ENCODE peak calls at places on chromosomes 5 and 9, in ten cellular contexts. One of them, this sample, is unnamed.

GRCh38 chr5:107930891-107931290 is 260.2 kb upstream of the EFNA5 start:
- DNase-seq in ELR: no peak
- DNase-seq in NCI-H345: no peak
- DNase-seq in effector CD4-positive, alpha-beta T cell: no peak
- DNase-seq in OCI-M1: no peak
- DNase-seq in stimulated activated CD8-positive, alpha-beta memory T cell treated with anti-CD3 and anti-CD28 coated beads, Interleukin-7, amount 100 ng/mL, for 1 hour: no peak
- DNase-seq in AG09319: no peak
- DNase-seq in frontal cortex: no peak
- DNase-seq in cardiac muscle cell: no peak
- DNase-seq in mucosa of gallbladder: no peak
- DNase-seq in this sample: no peak

GRCh38 chr9:38205279-38205678 is 136.3 kb upstream of the SHB start:
- DNase-seq in frontal cortex: no peak
- DNase-seq in ELR: peak; percentile 34
- DNase-seq in cardiac muscle cell: no peak
- DNase-seq in stimulated activated CD8-positive, alpha-beta memory T cell treated with anti-CD3 and anti-CD28 coated beads, Interleukin-7, amount 100 ng/mL, for 1 hour: no peak
- DNase-seq in effector CD4-positive, alpha-beta T cell: no peak
- DNase-seq in AG09319: no peak
- DNase-seq in NCI-H345: no peak
- DNase-seq in OCI-M1: no peak
- DNase-seq in mucosa of gallbladder: no peak
- DNase-seq in this sample: no peak

GRCh38 chr9:136913701-136914438 is 27.6 kb downstream of the TRAF2 start:
- DNase-seq in ELR: no peak
- DNase-seq in OCI-M1: no peak
- DNase-seq in NCI-H345: no peak
- DNase-seq in effector CD4-positive, alpha-beta T cell: no peak
- DNase-seq in stimulated activated CD8-positive, alpha-beta memory T cell treated with anti-CD3 and anti-CD28 coated beads, Interleukin-7, amount 100 ng/mL, for 1 hour: no peak
- DNase-seq in AG09319: no peak
- DNase-seq in cardiac muscle cell: no peak
- DNase-seq in mucosa of gallbladder: no peak
- DNase-seq in frontal cortex: no peak
- DNase-seq in this sample: no peak

GRCh38 chr5:158435161-158435616 is 576.2 kb upstream of the CLINT1 start:
- DNase-seq in frontal cortex: no peak
- DNase-seq in OCI-M1: no peak
- DNase-seq in effector CD4-positive, alpha-beta T cell: no peak
- DNase-seq in mucosa of gallbladder: no peak
- DNase-seq in stimulated activated CD8-positive, alpha-beta memory T cell treated with anti-CD3 and anti-CD28 coated beads, Interleukin-7, amount 100 ng/mL, for 1 hour: no peak
- DNase-seq in AG09319: no peak
- DNase-seq in NCI-H345: no peak
- DNase-seq in ELR: no peak
- DNase-seq in cardiac muscle cell: no peak
- DNase-seq in this sample: no peak

GRCh38 chr5:178208540-178209227 is 4.4 kb downstream of the HNRNPAB start:
- DNase-seq in frontal cortex: no peak
- DNase-seq in effector CD4-positive, alpha-beta T cell: no peak
- DNase-seq in OCI-M1: peak; percentile 33
- DNase-seq in stimulated activated CD8-positive, alpha-beta memory T cell treated with anti-CD3 and anti-CD28 coated beads, Interleukin-7, amount 100 ng/mL, for 1 hour: no peak
- DNase-seq in AG09319: no peak
- DNase-seq in NCI-H345: no peak
- DNase-seq in ELR: peak; percentile 50
- DNase-seq in mucosa of gallbladder: no peak
- DNase-seq in cardiac muscle cell: no peak
- DNase-seq in this sample: no peak

GRCh38 chr9:76090909-76091308 is 200.4 kb downstream of the PCSK5 start:
- DNase-seq in OCI-M1: no peak
- DNase-seq in stimulated activated CD8-positive, alpha-beta memory T cell treated with anti-CD3 and anti-CD28 coated beads, Interleukin-7, amount 100 ng/mL, for 1 hour: no peak
- DNase-seq in AG09319: no peak
- DNase-seq in NCI-H345: no peak
- DNase-seq in mucosa of gallbladder: no peak
- DNase-seq in frontal cortex: no peak
- DNase-seq in effector CD4-positive, alpha-beta T cell: no peak
- DNase-seq in ELR: no peak
- DNase-seq in cardiac muscle cell: no peak
- DNase-seq in this sample: no peak

GRCh38 chr9:70952131-70952727 is 169.2 kb downstream of the TRPM3 start:
- DNase-seq in AG09319: no peak
- DNase-seq in mucosa of gallbladder: no peak
- DNase-seq in OCI-M1: no peak
- DNase-seq in effector CD4-positive, alpha-beta T cell: no peak
- DNase-seq in cardiac muscle cell: no peak
- DNase-seq in frontal cortex: no peak
- DNase-seq in NCI-H345: no peak
- DNase-seq in stimulated activated CD8-positive, alpha-beta memory T cell treated with anti-CD3 and anti-CD28 coated beads, Interleukin-7, amount 100 ng/mL, for 1 hour: no peak
- DNase-seq in ELR: no peak
- DNase-seq in this sample: no peak

GRCh38 chr9:127498298-127498697 is 47.0 kb downstream of the LRSAM1 start:
- DNase-seq in OCI-M1: no peak
- DNase-seq in mucosa of gallbladder: no peak
- DNase-seq in NCI-H345: no peak
- DNase-seq in frontal cortex: no peak
- DNase-seq in cardiac muscle cell: no peak
- DNase-seq in effector CD4-positive, alpha-beta T cell: no peak
- DNase-seq in ELR: no peak
- DNase-seq in stimulated activated CD8-positive, alpha-beta memory T cell treated with anti-CD3 and anti-CD28 coated beads, Interleukin-7, amount 100 ng/mL, for 1 hour: no peak
- DNase-seq in AG09319: no peak
- DNase-seq in this sample: no peak

GRCh38 chr9:94985649-94986048 is 259.1 kb downstream of the AOPEP start:
- DNase-seq in OCI-M1: no peak
- DNase-seq in AG09319: no peak
- DNase-seq in ELR: no peak
- DNase-seq in effector CD4-positive, alpha-beta T cell: no peak
- DNase-seq in cardiac muscle cell: no peak
- DNase-seq in frontal cortex: no peak
- DNase-seq in mucosa of gallbladder: no peak
- DNase-seq in NCI-H345: no peak
- DNase-seq in stimulated activated CD8-positive, alpha-beta memory T cell treated with anti-CD3 and anti-CD28 coated beads, Interleukin-7, amount 100 ng/mL, for 1 hour: no peak
- DNase-seq in this sample: no peak

GRCh38 chr5:93532370-93532769 is 48.6 kb downstream of the NR2F1-AS1 start:
- DNase-seq in AG09319: peak; percentile 79
- DNase-seq in OCI-M1: peak; percentile 30
- DNase-seq in mucosa of gallbladder: peak; percentile 81
- DNase-seq in cardiac muscle cell: no peak
- DNase-seq in stimulated activated CD8-positive, alpha-beta memory T cell treated with anti-CD3 and anti-CD28 coated beads, Interleukin-7, amount 100 ng/mL, for 1 hour: no peak
- DNase-seq in NCI-H345: no peak
- DNase-seq in effector CD4-positive, alpha-beta T cell: no peak
- DNase-seq in ELR: peak; percentile 51
- DNase-seq in frontal cortex: no peak
- DNase-seq in this sample: no peak

GRCh38 chr9:93094294-93095204 is 1.5 kb upstream of the CARD19 start:
- DNase-seq in mucosa of gallbladder: peak; percentile 60
- DNase-seq in ELR: no peak
- DNase-seq in frontal cortex: no peak
- DNase-seq in OCI-M1: peak; percentile 26
- DNase-seq in stimulated activated CD8-positive, alpha-beta memory T cell treated with anti-CD3 and anti-CD28 coated beads, Interleukin-7, amount 100 ng/mL, for 1 hour: no peak
- DNase-seq in cardiac muscle cell: peak; percentile 28
- DNase-seq in NCI-H345: no peak
- DNase-seq in effector CD4-positive, alpha-beta T cell: no peak
- DNase-seq in AG09319: no peak
- DNase-seq in this sample: no peak

GRCh38 chr9:117412841-117413240 is 2.0 kb downstream of the ASTN2 start:
- DNase-seq in NCI-H345: no peak
- DNase-seq in OCI-M1: no peak
- DNase-seq in mucosa of gallbladder: no peak
- DNase-seq in AG09319: no peak
- DNase-seq in effector CD4-positive, alpha-beta T cell: no peak
- DNase-seq in cardiac muscle cell: no peak
- DNase-seq in frontal cortex: no peak
- DNase-seq in ELR: no peak
- DNase-seq in stimulated activated CD8-positive, alpha-beta memory T cell treated with anti-CD3 and anti-CD28 coated beads, Interleukin-7, amount 100 ng/mL, for 1 hour: no peak
- DNase-seq in this sample: no peak

GRCh38 chr9:91253488-91253887 is 108.2 kb downstream of the AUH start:
- DNase-seq in frontal cortex: no peak
- DNase-seq in cardiac muscle cell: peak; percentile 29
- DNase-seq in stimulated activated CD8-positive, alpha-beta memory T cell treated with anti-CD3 and anti-CD28 coated beads, Interleukin-7, amount 100 ng/mL, for 1 hour: no peak
- DNase-seq in OCI-M1: peak; percentile 66
- DNase-seq in effector CD4-positive, alpha-beta T cell: no peak
- DNase-seq in NCI-H345: no peak
- DNase-seq in mucosa of gallbladder: no peak
- DNase-seq in AG09319: no peak
- DNase-seq in ELR: peak; percentile 62
- DNase-seq in this sample: no peak